ENCODE peak calls at places on chromosomes 16 and 17, in eight cellular contexts. A, E, V, Y, J, F, R and C are unnamed samples.
A peak's percentile ranks its signal among the peaks of the same experiment; 100 is the strongest.

GRCh38 chr16:1450841-1451240 is 6.5 kb upstream of the CCDC154 start:
- DNase-seq in A (no peak), E (no peak), V (no peak), Y (no peak), J (no peak), F (no peak), R (no peak), C (no peak)

GRCh38 chr17:16870253-16871245 is 101.4 kb downstream of the TNFRSF13B start:
- DNase-seq in A (no peak), E (no peak), V (no peak), Y (no peak), J (no peak), F (no peak), R (no peak), C (no peak)

GRCh38 chr17:55451203-55451641 is 29.6 kb upstream of the MMD start:
- DNase-seq in A (peak; percentile 69), E (no peak), V (peak; percentile 79), Y (no peak), J (peak; percentile 69), F (no peak), R (no peak), C (peak; percentile 25)

GRCh38 chr16:24970708-24971107 is 44.5 kb downstream of the ARHGAP17 start:
- DNase-seq in A (no peak), E (no peak), V (no peak), Y (no peak), J (no peak), F (no peak), R (no peak), C (no peak)

GRCh38 chr17:14886200-14886739 is 378.9 kb downstream of the PMP22 start:
- DNase-seq in A (no peak), E (no peak), V (peak; percentile 8), Y (no peak), J (peak; percentile 1), F (no peak), R (no peak), C (peak; percentile 52)

GRCh38 chr16:70483426-70483825 is 29.0 kb downstream of the FCSK start:
- DNase-seq in A (no peak), E (no peak), V (no peak), Y (no peak), J (no peak), F (no peak), R (no peak), C (no peak)

GRCh38 chr16:62872339-62872738 is 836.1 kb upstream of the CDH8 start:
- DNase-seq in A (no peak), E (no peak), V (no peak), Y (no peak), J (no peak), F (no peak), R (no peak), C (no peak)

GRCh38 chr16:54647731-54648221 is 282.9 kb upstream of the IRX5 start:
- DNase-seq in A (no peak), E (no peak), V (peak; percentile 93), Y (no peak), J (no peak), F (no peak), R (no peak), C (no peak)

GRCh38 chr16:30764086-30764485 is 2.0 kb downstream of the RNF40 start:
- DNase-seq in A (no peak), E (no peak), V (no peak), Y (no peak), J (no peak), F (no peak), R (no peak), C (no peak)

GRCh38 chr17:38450699-38451029 is 22.4 kb downstream of the ARHGAP23 start:
- DNase-seq in A (no peak), E (no peak), V (no peak), Y (no peak), J (no peak), F (no peak), R (no peak), C (no peak)

GRCh38 chr16:66853261-66854139 is 9.3 kb downstream of the CA7 start:
- DNase-seq in A (no peak), E (no peak), V (no peak), Y (no peak), J (no peak), F (no peak), R (no peak), C (no peak)

GRCh38 chr16:17304124-17304813 is 166.5 kb downstream of the XYLT1 start:
- DNase-seq in A (peak; percentile 17), E (no peak), V (peak; percentile 52), Y (no peak), J (peak; percentile 24), F (peak; percentile 65), R (peak; percentile 40), C (no peak)

GRCh38 chr17:27414271-27414670 is 42.0 kb upstream of the KSR1 start:
- DNase-seq in A (peak; percentile 21), E (no peak), V (peak; percentile 12), Y (no peak), J (no peak), F (no peak), R (no peak), C (no peak)

DNA sequence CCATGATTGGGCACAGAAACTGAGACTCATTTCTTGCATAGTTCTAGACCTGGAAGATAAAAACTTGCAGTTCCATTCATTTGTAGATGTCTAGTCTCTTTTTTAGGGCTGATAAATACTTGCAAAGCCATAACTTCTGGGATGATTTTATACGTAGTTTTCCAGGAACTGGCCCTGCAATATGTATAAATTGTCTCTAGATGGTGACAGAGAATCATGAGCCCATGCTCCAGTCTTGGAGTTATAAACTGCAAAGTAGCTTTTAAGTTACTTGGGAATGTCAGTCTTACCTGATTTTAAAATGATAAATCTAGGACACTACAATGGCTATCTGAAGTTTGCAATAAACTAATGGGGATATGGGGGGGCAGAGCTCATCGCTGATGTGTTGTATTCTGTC is 3.0 kb upstream of the ADAMTS18 start:
- DNase-seq in A (no peak), E (no peak), V (peak; percentile 37), Y (no peak), J (peak; percentile 39), F (no peak), R (no peak), C (no peak)
- TF ChIP-seq CTCF in A (no peak), E (no peak), V (peak; percentile 31), Y (no peak), J (peak; percentile 46), F (no peak), R (no peak), C (no peak)

DNA sequence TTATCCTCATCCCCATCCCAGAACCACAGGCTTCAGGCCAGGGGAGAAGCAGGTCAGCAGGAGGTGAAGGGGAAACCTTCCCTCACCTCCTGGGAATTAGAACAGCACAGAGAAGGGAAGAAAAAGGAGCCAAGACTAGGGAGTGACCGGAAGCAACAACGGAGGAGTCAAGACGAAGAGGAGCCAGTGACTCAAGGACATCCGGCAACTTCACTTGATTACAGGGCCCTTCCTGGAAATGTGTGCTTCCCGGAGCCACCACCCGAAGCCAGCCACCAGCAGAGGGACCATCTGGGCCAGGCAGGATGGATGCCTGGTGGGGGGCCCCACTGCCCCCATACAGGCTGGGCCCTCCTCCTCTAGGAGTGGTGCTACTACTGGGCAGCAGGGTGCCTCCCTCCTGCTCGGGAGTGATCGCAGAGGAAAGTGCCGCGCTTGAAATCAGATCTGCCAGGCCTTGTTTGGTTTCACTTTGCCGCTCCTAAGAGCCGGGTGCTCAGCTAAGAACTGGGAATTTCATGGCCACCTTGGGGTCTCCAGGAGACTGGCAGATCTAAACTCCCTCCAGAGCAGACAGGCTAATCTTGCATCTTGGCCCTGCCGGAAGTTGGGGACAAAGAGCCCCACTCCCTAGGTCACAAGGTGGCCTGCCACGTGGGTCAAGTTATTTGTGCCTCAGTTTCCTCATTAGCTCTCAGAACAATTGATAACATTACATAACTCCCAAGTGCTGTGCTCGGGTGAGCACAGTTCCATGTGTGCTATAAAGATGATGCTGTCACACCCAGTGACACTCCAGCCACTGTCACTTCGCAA is 6.6 kb downstream of the CDC42EP4 start:
- DNase-seq in A (peak; percentile 78), E (peak; percentile 60), V (peak; percentile 88), Y (peak; percentile 81), J (peak; percentile 84), F (peak; percentile 66), R (peak; percentile 74), C (peak; percentile 89)
- TF ChIP-seq CTCF in A (peak; percentile 43), E (peak; percentile 57), V (peak; percentile 44), Y (peak; percentile 34), J (peak; percentile 36), F (no peak), R (no peak), C (peak; percentile 74)

GRCh38 chr17:80035937-80036714 is at the start of gene CCDC40:
- DNase-seq in A (peak; percentile 59), E (no peak), V (peak; percentile 60), Y (peak; percentile 92), J (peak; percentile 70), F (peak; percentile 84), R (peak; percentile 84), C (peak; percentile 71)
- TF ChIP-seq CTCF in A (peak; percentile 3), E (no peak), V (peak; percentile 5), Y (no peak), J (no peak), F (no peak), R (no peak), C (peak; percentile 34)

GRCh38 chr17:50176559-50177471 is 11.0 kb downstream of the SGCA start:
- DNase-seq in A (no peak), E (no peak), V (peak; percentile 22), Y (peak; percentile 44), J (no peak), F (no peak), R (no peak), C (peak; percentile 26)
- TF ChIP-seq CTCF in A (peak; percentile 14), E (no peak), V (no peak), Y (no peak), J (peak; percentile 7), F (no peak), R (no peak), C (peak; percentile 46)

GRCh38 chr17:67647482-67647881 is 70.3 kb upstream of the NOL11 start:
- DNase-seq in A (no peak), E (no peak), V (no peak), Y (no peak), J (no peak), F (peak; percentile 29), R (no peak), C (no peak)
- TF ChIP-seq CTCF in A (no peak), E (no peak), V (no peak), Y (no peak), J (no peak), F (no peak), R (no peak), C (no peak)